ENCODE peak calls at places on chromosomes 11 and 22, in seven cellular contexts. W, U, L, G, C, F and Y are unnamed samples.

GRCh38 chr11:75014129-75014528 is 25.4 kb downstream of the NEU3 start:
- DNase-seq in W (no peak), U (no peak), L (no peak), G (peak), C (no peak), F (no peak), Y (no peak)

GRCh38 chr11:104694259-104695070 is 203.8 kb downstream of the CASP12 start:
- DNase-seq in W (no peak), U (no peak), L (no peak), G (peak), C (no peak), F (peak), Y (no peak)

GRCh38 chr11:45093761-45094455 is 52.5 kb upstream of the PRDM11 start:
- DNase-seq in W (no peak), U (no peak), L (peak), G (no peak), C (no peak), F (no peak), Y (no peak)

GRCh38 chr22:29143848-29144785 is 61.6 kb upstream of the EMID1 start:
- DNase-seq in W (no peak), U (no peak), L (no peak), G (no peak), C (peak), F (no peak), Y (no peak)

GRCh38 chr22:46043339-46043738 is 66.4 kb upstream of the WNT7B start:
- DNase-seq in W (no peak), U (no peak), L (no peak), G (no peak), C (peak), F (no peak), Y (no peak)

GRCh38 chr11:29527391-29527936 is 489.4 kb downstream of the KCNA4 start:
- DNase-seq in W (peak), U (peak), L (no peak), G (peak), C (no peak), F (peak), Y (no peak)

GRCh38 chr22:27531782-27532530 is 269.6 kb downstream of the MN1 start:
- DNase-seq in W (no peak), U (no peak), L (no peak), G (peak), C (no peak), F (no peak), Y (no peak)

GRCh38 chr11:17352925-17353227 is 1.3 kb downstream of the NCR3LG1 start:
- DNase-seq in W (no peak), U (peak), L (no peak), G (no peak), C (peak), F (peak), Y (peak)

GRCh38 chr22:33529424-33530113 is 390.7 kb downstream of the LARGE1 start:
- DNase-seq in W (no peak), U (no peak), L (no peak), G (peak), C (no peak), F (no peak), Y (no peak)

GRCh38 chr22:18088825-18089568 is 11.2 kb downstream of the PEX26 start:
- DNase-seq in W (no peak), U (no peak), L (no peak), G (no peak), C (no peak), F (no peak), Y (no peak)

GRCh38 chr11:113567097-113567496 is 91.9 kb upstream of the DRD2 start:
- DNase-seq in W (no peak), U (no peak), L (no peak), G (no peak), C (no peak), F (no peak), Y (no peak)

GRCh38 chr11:8863838-8864237 is 47.2 kb upstream of the AKIP1 start:
- DNase-seq in W (no peak), U (no peak), L (no peak), G (peak), C (no peak), F (no peak), Y (no peak)

GRCh38 chr11:27011560-27012253 is 17.8 kb downstream of the FIBIN start:
- DNase-seq in W (no peak), U (no peak), L (no peak), G (no peak), C (no peak), F (peak), Y (no peak)

GRCh38 chr22:45544588-45545170 is 42.0 kb downstream of the FBLN1 start:
- DNase-seq in W (no peak), U (no peak), L (no peak), G (peak), C (no peak), F (no peak), Y (no peak)

GRCh38 chr22:46800102-46800857 is 37.8 kb downstream of the TBC1D22A start:
- DNase-seq in W (no peak), U (no peak), L (peak), G (no peak), C (no peak), F (no peak), Y (no peak)

GRCh38 chr11:73059915-73060314 is 82.2 kb downstream of the FCHSD2 start:
- DNase-seq in W (no peak), U (no peak), L (no peak), G (no peak), C (no peak), F (no peak), Y (no peak)

GRCh38 chr22:49658902-49659280 is 168.8 kb downstream of the BRD1 start:
- DNase-seq in W (no peak), U (no peak), L (no peak), G (no peak), C (no peak), F (no peak), Y (no peak)

GRCh38 chr22:37155971-37156370 is 6.3 kb upstream of the IL2RB start:
- DNase-seq in W (no peak), U (no peak), L (no peak), G (no peak), C (no peak), F (no peak), Y (no peak)

GRCh38 chr22:46681010-46681409 is 57.0 kb downstream of the CERK start:
- DNase-seq in W (no peak), U (no peak), L (no peak), G (no peak), C (no peak), F (no peak), Y (peak)

GRCh38 chr11:92153542-92153941 is 71.1 kb upstream of the FAT3 start:
- DNase-seq in W (no peak), U (no peak), L (no peak), G (no peak), C (no peak), F (no peak), Y (no peak)

GRCh38 chr22:37179126-37179470 is 8.9 kb downstream of the C1QTNF6 start:
- DNase-seq in W (no peak), U (no peak), L (no peak), G (no peak), C (no peak), F (no peak), Y (no peak)

GRCh38 chr11:58786693-58787092 is 55.0 kb upstream of the GLYAT start:
- DNase-seq in W (no peak), U (no peak), L (no peak), G (no peak), C (no peak), F (no peak), Y (no peak)

GRCh38 chr11:2675540-2675939 is 24.3 kb downstream of the KCNQ1OT1 start:
- DNase-seq in W (no peak), U (no peak), L (no peak), G (no peak), C (no peak), F (no peak), Y (no peak)

GRCh38 chr22:33519974-33520903 is 400.0 kb downstream of the LARGE1 start:
- DNase-seq in W (no peak), U (no peak), L (no peak), G (no peak), C (no peak), F (no peak), Y (no peak)

GRCh38 chr11:131889146-131889577 is 518.7 kb downstream of the NTM start:
- DNase-seq in W (no peak), U (no peak), L (no peak), G (peak), C (peak), F (peak), Y (no peak)

GRCh38 chr11:15774021-15774862 is 582.1 kb downstream of the SOX6 start:
- DNase-seq in W (no peak), U (no peak), L (no peak), G (no peak), C (no peak), F (peak), Y (no peak)

GRCh38 chr22:46068176-46068907 is 82.0 kb upstream of the PPARA start:
- DNase-seq in W (no peak), U (no peak), L (no peak), G (peak), C (no peak), F (no peak), Y (no peak)

GRCh38 chr11:9858822-9859221 is 194.9 kb downstream of the SWAP70 start:
- DNase-seq in W (no peak), U (no peak), L (no peak), G (peak), C (no peak), F (peak), Y (peak)

GRCh38 chr11:115653076-115653475 is 148.9 kb upstream of the CADM1 start:
- DNase-seq in W (no peak), U (no peak), L (no peak), G (no peak), C (no peak), F (no peak), Y (no peak)

GRCh38 chr11:82797595-82797971 is 63.9 kb upstream of the FAM181B start:
- DNase-seq in W (no peak), U (no peak), L (no peak), G (no peak), C (no peak), F (no peak), Y (no peak)

GRCh38 chr11:110952150-110952549 is 239.9 kb upstream of the ARHGAP20 start:
- DNase-seq in W (no peak), U (no peak), L (no peak), G (no peak), C (no peak), F (no peak), Y (no peak)

GRCh38 chr11:44032304-44033085 is 15.3 kb upstream of the ACCSL start:
- DNase-seq in W (no peak), U (no peak), L (peak), G (peak), C (peak), F (no peak), Y (no peak)

GRCh38 chr22:27391092-27391770 is 410.3 kb downstream of the MN1 start:
- DNase-seq in W (no peak), U (no peak), L (no peak), G (no peak), C (peak), F (peak), Y (no peak)

GRCh38 chr11:67455054-67455453 is at the start of gene CABP4:
- DNase-seq in W (no peak), U (no peak), L (no peak), G (no peak), C (no peak), F (no peak), Y (no peak)

GRCh38 chr11:132245558-132246385 is 875.4 kb downstream of the NTM start:
- DNase-seq in W (no peak), U (no peak), L (no peak), G (no peak), C (no peak), F (no peak), Y (no peak)

GRCh38 chr22:38655532-38656255 is 498 bp downstream of the FAM227A start:
- DNase-seq in W (no peak), U (no peak), L (no peak), G (peak), C (no peak), F (no peak), Y (no peak)

DNA sequence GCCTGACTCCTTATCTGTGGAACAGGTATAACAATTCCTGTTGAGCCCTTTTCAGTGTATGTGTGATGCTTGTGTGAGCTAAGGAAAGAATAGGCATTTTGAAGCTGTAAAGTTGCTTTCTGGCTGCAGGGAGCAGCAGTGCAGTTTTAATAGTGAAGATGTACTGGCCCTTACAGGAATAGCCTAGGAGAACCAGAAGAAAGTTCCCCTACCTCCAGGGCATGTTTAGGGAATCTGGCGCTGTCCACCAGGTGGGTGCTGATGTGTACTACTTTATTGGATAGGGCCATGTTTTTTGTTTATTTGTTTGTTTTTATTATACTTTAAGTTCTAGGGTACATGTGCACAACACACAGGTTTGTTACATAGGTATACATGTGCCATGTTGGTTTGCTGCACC is 11.5 kb downstream of the BMAL1 start:
- DNase-seq in W (no peak), U (peak), L (no peak), G (peak), C (no peak), F (peak), Y (peak)
- TF ChIP-seq CTCF in W (no peak), U (no peak), L (peak), G (peak), C (no peak), F (no peak), Y (no peak)

DNA sequence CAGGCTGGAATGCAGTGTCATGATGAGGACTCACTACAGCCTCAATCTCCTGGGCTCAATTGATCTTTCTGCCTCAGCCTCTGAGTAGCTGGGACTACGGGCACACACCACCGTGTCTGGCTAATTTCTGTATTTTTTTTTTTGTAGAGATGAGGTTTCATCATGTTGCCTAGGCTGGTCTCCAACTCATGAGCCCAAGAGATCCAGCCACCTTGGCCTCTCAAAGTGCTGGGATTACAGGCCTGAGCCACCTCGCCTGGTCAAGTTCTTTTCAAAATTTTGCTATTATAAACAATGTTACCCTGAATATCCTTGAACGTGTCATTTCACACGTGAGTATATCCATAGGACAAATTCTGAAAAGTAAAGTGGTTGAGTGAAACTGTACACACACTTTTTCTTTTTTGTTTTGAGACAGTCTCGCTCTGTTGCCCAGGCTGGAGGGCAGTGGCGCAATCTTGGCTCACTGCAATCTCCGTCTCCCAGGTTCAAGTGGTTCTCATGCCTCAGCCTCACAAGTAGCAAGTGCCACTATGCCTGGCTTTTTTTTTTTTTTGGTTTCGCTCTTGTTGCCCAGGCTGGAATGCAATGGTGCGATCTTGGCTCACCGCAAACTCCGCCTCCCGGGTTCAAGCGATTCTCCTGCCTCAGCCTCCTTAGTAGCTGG is 21.6 kb upstream of the EP300 start:
- DNase-seq in W (no peak), U (no peak), L (no peak), G (no peak), C (no peak), F (no peak), Y (no peak)
- TF ChIP-seq CTCF in W (no peak), U (no peak), L (no peak), G (no peak), C (no peak), F (no peak), Y (no peak)

GRCh38 chr22:20068640-20069039 is 11.4 kb upstream of the DGCR8 start:
- DNase-seq in W (no peak), U (no peak), L (no peak), G (no peak), C (no peak), F (no peak), Y (no peak)
- TF ChIP-seq CTCF in W (no peak), U (no peak), L (no peak), G (no peak), C (no peak), F (no peak), Y (no peak)

DNA sequence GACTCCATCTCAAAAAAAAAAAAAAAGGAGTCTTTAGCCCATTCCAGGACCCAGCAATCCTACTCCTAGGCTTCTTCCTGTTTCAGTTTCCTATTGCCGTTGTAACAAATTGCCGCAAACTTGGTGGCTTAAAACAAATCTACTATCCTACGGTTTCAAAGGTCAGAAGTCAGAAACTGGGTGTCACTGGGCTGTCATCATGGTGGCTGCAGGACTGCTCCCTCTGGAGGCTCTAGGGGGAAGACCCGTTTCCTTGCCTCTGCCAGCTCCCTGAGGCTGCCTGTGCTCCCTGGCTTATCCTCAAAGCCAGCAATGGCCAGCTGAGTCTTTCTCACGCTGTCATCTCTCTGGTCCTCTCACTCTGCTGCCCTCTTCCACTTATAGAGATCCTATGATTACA is 8.7 kb upstream of the DAGLA start:
- DNase-seq in W (no peak), U (no peak), L (no peak), G (no peak), C (no peak), F (peak), Y (peak)
- TF ChIP-seq CTCF in W (peak), U (peak), L (peak), G (peak), C (no peak), F (peak), Y (peak)

DNA sequence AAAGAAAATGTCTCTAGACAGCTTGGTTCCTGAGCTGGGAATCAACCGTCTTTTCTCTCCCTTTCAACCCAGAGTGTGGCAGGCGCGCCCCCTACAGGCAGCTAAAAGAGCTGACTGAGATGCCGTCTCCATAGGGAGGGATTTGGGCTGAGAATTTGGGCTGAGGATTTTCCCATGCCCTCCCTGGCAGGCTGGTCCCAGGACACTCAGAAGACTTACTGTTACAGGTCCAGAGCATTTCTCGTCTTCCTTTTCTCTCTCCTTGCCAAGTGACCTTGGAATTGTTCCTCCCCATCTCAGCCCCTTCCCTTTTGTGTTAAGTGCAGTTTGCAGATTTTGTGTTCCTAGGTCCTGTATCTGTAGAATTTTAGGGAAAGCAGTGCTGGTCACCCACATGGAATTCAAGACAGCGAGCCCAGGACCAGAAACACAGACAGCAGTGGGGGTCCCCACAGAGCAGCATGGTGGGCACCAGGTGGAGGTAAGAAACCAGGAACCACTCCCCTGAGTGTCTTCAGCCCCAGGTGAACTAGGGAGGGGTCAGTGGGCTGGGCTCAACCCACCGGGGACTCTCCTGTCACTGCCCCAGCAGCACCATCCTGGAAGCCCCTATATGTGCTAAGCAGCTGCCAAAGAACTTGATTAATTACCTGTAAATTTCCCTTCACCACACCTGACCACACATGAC is 9.9 kb upstream of the IGLL5 start:
- DNase-seq in W (no peak), U (peak), L (peak), G (peak), C (no peak), F (peak), Y (peak)
- TF ChIP-seq CTCF in W (peak), U (peak), L (peak), G (peak), C (peak), F (peak), Y (peak)

GRCh38 chr11:35012467-35013191 is 96.2 kb downstream of the PDHX start:
- DNase-seq in W (no peak), U (no peak), L (no peak), G (no peak), C (no peak), F (no peak), Y (no peak)
- TF ChIP-seq CTCF in W (no peak), U (no peak), L (no peak), G (no peak), C (no peak), F (no peak), Y (no peak)

DNA sequence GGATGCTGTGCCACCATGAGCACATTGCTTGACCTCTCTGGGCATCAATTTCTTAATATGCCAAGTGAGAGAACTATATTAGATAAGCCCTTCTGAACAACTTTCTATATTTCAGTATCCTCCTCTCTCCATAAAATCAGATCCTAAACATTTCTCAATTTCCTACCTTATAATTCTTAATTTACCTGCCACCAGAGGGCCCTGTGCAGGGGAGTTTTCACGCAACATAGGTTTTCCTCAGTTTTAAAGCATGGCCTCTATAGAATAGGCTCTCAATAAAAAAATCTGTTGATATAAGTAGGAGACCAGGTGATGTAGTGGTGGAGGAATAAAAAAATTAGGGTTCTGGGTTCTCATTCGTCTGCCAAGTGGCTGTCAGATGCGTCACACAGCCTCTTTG is 83.7 kb upstream of the DBX1 start:
- DNase-seq in W (no peak), U (no peak), L (no peak), G (no peak), C (no peak), F (no peak), Y (no peak)
- TF ChIP-seq CTCF in W (no peak), U (peak), L (peak), G (peak), C (no peak), F (peak), Y (no peak)

GRCh38 chr11:57662893-57663292 is 5.0 kb upstream of the ZDHHC5 start:
- DNase-seq in W (no peak), U (no peak), L (no peak), G (no peak), C (no peak), F (no peak), Y (no peak)
- TF ChIP-seq CTCF in W (no peak), U (no peak), L (peak), G (no peak), C (no peak), F (peak), Y (no peak)